ENCODE peak calls at places on chromosomes 5 and 9, in four cellular contexts. One of them, this sample, is unnamed.

GRCh38 chr9:70534471-70534870 is 120.0 kb upstream of the KLF9 start:
- DNase-seq in prostate gland: no peak
- DNase-seq in endothelial cell of umbilical vein: no peak
- DNase-seq in sigmoid colon: no peak
- DNase-seq in this sample: no peak

GRCh38 chr9:129391215-129391614 is 213.2 kb upstream of the IER5L start:
- DNase-seq in prostate gland: no peak
- DNase-seq in endothelial cell of umbilical vein: no peak
- DNase-seq in sigmoid colon: peak; percentile 46
- DNase-seq in this sample: no peak

GRCh38 chr9:19456996-19457693 is 48.3 kb downstream of the ACER2 start:
- DNase-seq in endothelial cell of umbilical vein: peak; percentile 80
- DNase-seq in sigmoid colon: peak; percentile 84
- DNase-seq in prostate gland: peak; percentile 56
- DNase-seq in this sample: peak; percentile 42

GRCh38 chr9:126974604-126975003 is 60.0 kb downstream of the RALGPS1 start:
- DNase-seq in endothelial cell of umbilical vein: no peak
- DNase-seq in sigmoid colon: no peak
- DNase-seq in prostate gland: no peak
- DNase-seq in this sample: no peak

GRCh38 chr9:78278177-78278777 is 18.6 kb upstream of the PSAT1 start:
- DNase-seq in prostate gland: no peak
- DNase-seq in endothelial cell of umbilical vein: no peak
- DNase-seq in sigmoid colon: no peak
- DNase-seq in this sample: no peak

GRCh38 chr5:134451618-134452505 is 40.2 kb upstream of the CDKN2AIPNL start:
- DNase-seq in endothelial cell of umbilical vein: peak; percentile 70
- DNase-seq in sigmoid colon: peak; percentile 78
- DNase-seq in prostate gland: peak; percentile 34
- DNase-seq in this sample: no peak

GRCh38 chr9:124810513-124811355 is 33.8 kb downstream of the OLFML2A start:
- DNase-seq in endothelial cell of umbilical vein: no peak
- DNase-seq in prostate gland: no peak
- DNase-seq in sigmoid colon: no peak
- DNase-seq in this sample: no peak

GRCh38 chr5:76716456-76717157 is 681 bp downstream of the F2R start:
- DNase-seq in prostate gland: no peak
- DNase-seq in sigmoid colon: no peak
- DNase-seq in endothelial cell of umbilical vein: peak; percentile 63
- DNase-seq in this sample: no peak

GRCh38 chr5:55438931-55439477 is 95.8 kb downstream of the PLPP1 start:
- DNase-seq in endothelial cell of umbilical vein: no peak
- DNase-seq in sigmoid colon: peak; percentile 87
- DNase-seq in prostate gland: no peak
- DNase-seq in this sample: no peak

GRCh38 chr9:131621551-131622321 is 76.4 kb downstream of the PRRT1B start:
- DNase-seq in endothelial cell of umbilical vein: no peak
- DNase-seq in sigmoid colon: no peak
- DNase-seq in prostate gland: peak; percentile 43
- DNase-seq in this sample: no peak

DNA sequence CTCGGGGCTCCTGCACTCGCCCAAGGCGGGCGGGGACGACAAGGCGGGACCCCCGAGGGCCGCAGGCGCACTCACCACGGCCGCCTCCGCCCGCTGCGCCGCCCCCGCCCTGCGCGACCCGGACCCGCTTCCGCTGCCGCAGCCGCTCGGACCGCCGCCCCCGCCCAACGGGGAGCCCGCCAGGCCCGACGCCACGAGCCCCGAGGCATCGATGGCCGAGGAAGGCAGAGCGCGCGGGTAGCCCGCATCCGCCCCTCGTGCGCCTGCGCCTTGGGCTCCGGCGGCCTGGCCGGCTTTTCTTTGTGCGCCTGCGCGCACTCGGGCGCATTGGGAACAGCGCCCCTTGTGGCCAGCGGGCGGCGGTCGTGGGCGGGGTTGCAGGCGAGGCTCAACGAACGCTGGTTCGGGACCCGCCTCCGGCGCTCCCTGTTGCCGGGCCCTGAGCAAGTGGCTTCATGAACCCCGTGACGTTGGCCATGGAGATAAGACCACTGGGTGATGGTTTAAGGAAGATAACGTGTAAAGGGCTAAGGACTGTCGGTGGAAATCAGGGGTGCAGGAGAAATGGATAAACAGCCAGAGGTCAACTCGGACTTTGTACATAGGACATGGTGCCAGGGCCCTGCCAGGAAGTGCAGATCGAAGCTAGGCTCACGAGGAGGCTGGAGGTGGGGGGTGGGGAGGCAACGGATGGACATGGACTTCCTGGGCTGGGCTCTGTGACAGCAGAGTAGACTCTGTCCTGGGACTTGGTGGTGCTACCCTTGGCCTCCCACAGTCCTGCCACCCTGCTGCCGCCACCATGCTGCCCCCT is at the start of the genes C8G and FBXW5:
- DNase-seq in sigmoid colon: peak; percentile 97
- DNase-seq in prostate gland: peak; percentile 91
- DNase-seq in endothelial cell of umbilical vein: peak; percentile 92
- DNase-seq in this sample: peak; percentile 100
- TF ChIP-seq POLR2A in sigmoid colon: no peak
- TF ChIP-seq POLR2A in prostate gland: peak; percentile 48
- TF ChIP-seq POLR2A in endothelial cell of umbilical vein: peak; percentile 25
- TF ChIP-seq POLR2A in this sample: no peak

GRCh38 chr9:91374939-91375338 is 13.2 kb upstream of the AUH start:
- DNase-seq in endothelial cell of umbilical vein: peak; percentile 60
- DNase-seq in sigmoid colon: no peak
- DNase-seq in prostate gland: no peak
- DNase-seq in this sample: no peak

GRCh38 chr9:91379461-91379860 is 17.7 kb upstream of the AUH start:
- DNase-seq in endothelial cell of umbilical vein: peak; percentile 10
- DNase-seq in prostate gland: no peak
- DNase-seq in sigmoid colon: no peak
- DNase-seq in this sample: no peak

GRCh38 chr9:91382298-91382697 is 20.6 kb upstream of the AUH start:
- DNase-seq in prostate gland: no peak
- DNase-seq in sigmoid colon: no peak
- DNase-seq in endothelial cell of umbilical vein: no peak
- DNase-seq in this sample: no peak

GRCh38 chr9:91376239-91376638 is 14.5 kb upstream of the AUH start:
- DNase-seq in sigmoid colon: no peak
- DNase-seq in endothelial cell of umbilical vein: no peak
- DNase-seq in prostate gland: no peak
- DNase-seq in this sample: no peak

DNA sequence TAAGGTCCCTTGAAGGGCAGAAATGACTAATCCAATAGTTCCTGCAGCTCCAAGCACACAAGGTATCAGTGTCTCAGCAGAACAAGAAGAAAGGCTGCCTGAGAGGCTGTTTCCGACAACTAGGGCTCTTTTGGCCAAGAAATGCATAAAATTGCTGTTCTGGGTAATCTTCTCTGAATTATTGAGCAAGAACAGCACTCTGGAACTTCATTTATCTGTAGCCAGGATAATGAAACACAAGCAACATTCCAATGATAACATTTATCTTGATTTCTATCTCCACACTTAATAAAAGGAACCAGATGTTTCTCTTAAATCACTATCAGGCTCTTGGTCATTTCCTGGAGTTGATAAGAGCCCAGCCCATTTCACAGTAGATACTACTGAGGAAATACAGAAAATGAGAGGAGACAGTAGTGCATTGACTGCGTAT is 17.0 kb upstream of the AUH start:
- DNase-seq in sigmoid colon: no peak
- DNase-seq in prostate gland: no peak
- DNase-seq in endothelial cell of umbilical vein: peak; percentile 89
- DNase-seq in this sample: no peak
- TF ChIP-seq POLR2AphosphoS5 in sigmoid colon: no peak
- TF ChIP-seq POLR2AphosphoS5 in prostate gland: no peak
- TF ChIP-seq POLR2AphosphoS5 in endothelial cell of umbilical vein: peak; percentile 58
- TF ChIP-seq POLR2AphosphoS5 in this sample: no peak

GRCh38 chr5:181258576-181258975 is 2.4 kb downstream of the TRIM52 start:
- DNase-seq in prostate gland: no peak
- DNase-seq in sigmoid colon: no peak
- DNase-seq in endothelial cell of umbilical vein: no peak
- DNase-seq in this sample: no peak

GRCh38 chr5:181260720-181261319 is at the start of gene TRIM52:
- DNase-seq in prostate gland: peak; percentile 89
- DNase-seq in sigmoid colon: peak; percentile 93
- DNase-seq in endothelial cell of umbilical vein: peak; percentile 92
- DNase-seq in this sample: peak; percentile 77

GRCh38 chr5:181261320-181262085 is 560 bp upstream of the TRIM52 start:
- DNase-seq in prostate gland: peak; percentile 62
- DNase-seq in endothelial cell of umbilical vein: peak; percentile 78
- DNase-seq in sigmoid colon: peak; percentile 86
- DNase-seq in this sample: peak; percentile 52

GRCh38 chr5:181259283-181259682 is 1.7 kb downstream of the TRIM52 start:
- DNase-seq in endothelial cell of umbilical vein: no peak
- DNase-seq in prostate gland: no peak
- DNase-seq in sigmoid colon: no peak
- DNase-seq in this sample: no peak

DNA sequence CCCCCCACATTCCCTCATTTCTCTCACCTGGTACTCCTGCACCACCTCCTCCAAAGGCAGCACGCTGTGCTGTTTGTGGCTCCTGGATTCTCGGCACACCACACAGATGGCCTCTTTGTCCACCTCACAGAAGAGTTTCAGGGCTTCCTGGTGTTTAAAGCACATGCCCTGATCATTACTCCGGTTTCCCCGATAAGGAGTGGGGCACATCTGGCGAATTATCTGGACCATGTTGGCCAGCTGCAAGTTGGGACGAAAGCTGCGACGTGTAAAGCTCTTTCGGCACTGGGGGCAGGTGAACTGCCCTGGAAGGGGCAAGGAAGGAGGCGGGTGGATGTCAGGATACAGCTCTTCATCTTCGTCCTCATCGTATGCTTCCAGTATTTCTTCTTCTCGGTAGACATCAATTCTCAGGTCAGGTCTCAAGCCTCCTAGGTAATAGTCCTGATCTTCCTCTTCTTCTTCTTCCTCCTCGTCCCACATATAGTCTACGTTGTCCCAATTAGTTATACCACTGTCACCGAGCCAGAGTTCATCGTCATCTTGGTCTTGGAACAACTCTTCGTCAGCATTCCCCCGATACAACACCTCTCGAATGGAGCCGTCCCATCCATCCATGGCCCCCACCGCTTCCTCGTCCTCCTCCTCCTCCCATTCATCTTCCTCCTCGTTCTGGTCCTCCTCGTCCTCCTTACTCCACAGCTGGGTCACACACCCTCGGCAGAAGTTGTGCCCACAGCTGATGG is 796 bp downstream of the TRIM52 start:
- DNase-seq in sigmoid colon: no peak
- DNase-seq in prostate gland: no peak
- DNase-seq in endothelial cell of umbilical vein: peak; percentile 17
- DNase-seq in this sample: no peak
- TF ChIP-seq POLR2A in sigmoid colon: no peak
- TF ChIP-seq POLR2A in prostate gland: no peak
- TF ChIP-seq POLR2A in endothelial cell of umbilical vein: no peak
- TF ChIP-seq POLR2A in this sample: no peak

GRCh38 chr5:116442095-116442534 is 132.5 kb downstream of the SEMA6A start:
- DNase-seq in endothelial cell of umbilical vein: no peak
- DNase-seq in prostate gland: no peak
- DNase-seq in sigmoid colon: no peak
- DNase-seq in this sample: no peak
- TF ChIP-seq POLR2AphosphoS5 in endothelial cell of umbilical vein: no peak
- TF ChIP-seq POLR2AphosphoS5 in prostate gland: no peak
- TF ChIP-seq POLR2AphosphoS5 in sigmoid colon: no peak
- TF ChIP-seq POLR2AphosphoS5 in this sample: no peak

GRCh38 chr5:154758501-154758900 is 3.3 kb downstream of the LARP1 start:
- DNase-seq in prostate gland: no peak
- DNase-seq in endothelial cell of umbilical vein: no peak
- DNase-seq in sigmoid colon: no peak
- DNase-seq in this sample: no peak

GRCh38 chr5:154757647-154758406 is 2.6 kb downstream of the LARP1 start:
- DNase-seq in prostate gland: no peak
- DNase-seq in endothelial cell of umbilical vein: peak; percentile 30
- DNase-seq in sigmoid colon: no peak
- DNase-seq in this sample: no peak

GRCh38 chr5:154756203-154756870 is 1.2 kb downstream of the LARP1 start:
- DNase-seq in prostate gland: peak; percentile 35
- DNase-seq in endothelial cell of umbilical vein: peak; percentile 46
- DNase-seq in sigmoid colon: peak; percentile 76
- DNase-seq in this sample: no peak

GRCh38 chr5:154755361-154756202 is at the start of gene LARP1:
- DNase-seq in prostate gland: peak; percentile 25
- DNase-seq in sigmoid colon: peak; percentile 74
- DNase-seq in endothelial cell of umbilical vein: peak; percentile 57
- DNase-seq in this sample: no peak

DNA sequence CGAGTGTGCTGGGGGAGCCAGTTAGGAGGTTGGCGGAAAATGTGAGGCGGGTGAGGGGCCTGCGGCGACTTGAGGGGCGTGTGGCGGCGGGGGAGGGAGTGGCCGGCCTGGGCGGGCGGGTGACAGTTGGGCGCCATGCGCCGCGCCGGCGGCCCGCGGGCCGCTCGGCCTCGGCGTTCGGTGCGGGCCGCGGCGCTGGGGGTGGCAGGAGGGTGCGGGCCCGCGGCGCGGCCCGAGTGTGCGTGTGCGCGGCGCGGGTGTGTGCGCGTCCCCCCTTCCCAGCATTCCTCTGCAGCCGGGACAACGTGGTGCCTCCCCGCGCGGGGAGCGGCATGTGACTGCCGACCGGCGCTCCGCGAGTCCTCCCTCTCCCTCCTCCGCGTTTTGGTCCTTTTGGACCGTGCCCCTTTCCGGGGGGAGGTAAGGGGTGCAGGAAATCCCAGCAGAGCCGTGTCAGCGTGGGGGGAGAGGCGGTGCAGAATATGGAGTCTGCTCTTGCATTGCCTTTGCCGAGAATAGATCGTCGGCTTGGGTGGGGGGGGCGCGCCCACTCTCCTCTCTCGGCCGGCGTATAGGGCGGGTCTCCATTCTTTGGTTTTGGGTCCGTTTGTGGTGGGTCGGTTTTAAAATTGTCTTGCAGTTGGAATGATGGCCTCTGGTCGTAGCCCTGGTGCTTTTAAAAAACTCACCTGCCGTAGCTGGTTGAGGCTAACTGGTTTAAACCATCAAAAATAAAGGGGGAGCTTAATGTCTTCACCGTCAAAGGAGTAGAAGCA is 1.9 kb downstream of the LARP1 start:
- DNase-seq in sigmoid colon: peak; percentile 87
- DNase-seq in endothelial cell of umbilical vein: peak; percentile 29
- DNase-seq in prostate gland: peak; percentile 37
- DNase-seq in this sample: no peak
- TF ChIP-seq POLR2A in sigmoid colon: no peak
- TF ChIP-seq POLR2A in endothelial cell of umbilical vein: peak; percentile 44
- TF ChIP-seq POLR2A in prostate gland: peak; percentile 27
- TF ChIP-seq POLR2A in this sample: peak; percentile 50

This sample was measured in GM12891.